ENCODE peak calls at places on chromosomes 3 and 15, in six cellular contexts. Q is non-pigmented ciliary epithelial cell; P is NCI-H1048; H is vagina; C is coronary artery; G is activated T-helper 1 cell treated with anti-CD3 and anti-CD28 coated beads, Interleukin-12 subunit alpha, Interleukin-12 subunit beta, Interleukin-2, Interleukin-4 antibody, amounts not matched to agents 30 ng/mL and 10 ng/mL and 1 ng/mL, durations not matched to agents 14 hours and 24 hours and 36 hours. W is an unnamed sample.

GRCh38 chr3:49470714-49471420 is 800 bp downstream of the DAG1 start:
- DNase-seq in Q (no peak), P (no peak), H (no peak), C (no peak), G (no peak), W (no peak)

GRCh38 chr3:103002447-103002846 is 567.6 kb downstream of the ZPLD1 start:
- DNase-seq in Q (no peak), P (no peak), H (no peak), C (no peak), G (no peak), W (no peak)

GRCh38 chr3:168077091-168077490 is 18.6 kb downstream of the GOLIM4 start:
- DNase-seq in Q (no peak), P (no peak), H (no peak), C (no peak), G (no peak), W (no peak)

GRCh38 chr3:86969500-86970189 is 21.3 kb downstream of the VGLL3 start:
- DNase-seq in Q (no peak), P (no peak), H (no peak), C (no peak), G (peak; percentile 9), W (no peak)

GRCh38 chr3:149738891-149739290 is 13.4 kb downstream of the COMMD2 start:
- DNase-seq in Q (no peak), P (no peak), H (no peak), C (no peak), G (no peak), W (no peak)

GRCh38 chr3:39381432-39381831 is 1.7 kb upstream of the SLC25A38 start:
- DNase-seq in Q (no peak), P (no peak), H (no peak), C (no peak), G (no peak), W (no peak)

GRCh38 chr3:101935081-101935480 is 85.8 kb downstream of the NFKBIZ start:
- DNase-seq in Q (no peak), P (no peak), H (no peak), C (no peak), G (no peak), W (no peak)

GRCh38 chr15:81161851-81162250 is 27.8 kb downstream of the CFAP161 start:
- DNase-seq in Q (no peak), P (no peak), H (no peak), C (no peak), G (no peak), W (no peak)

GRCh38 chr15:50182233-50183013 is 427 bp downstream of the SLC27A2 start:
- DNase-seq in Q (no peak), P (no peak), H (no peak), C (no peak), G (peak; percentile 53), W (no peak)

GRCh38 chr15:88605507-88606436 is 15.4 kb upstream of the AEN start:
- DNase-seq in Q (no peak), P (no peak), H (no peak), C (no peak), G (no peak), W (peak; percentile 78)

GRCh38 chr3:59751606-59752005 is 701.8 kb upstream of the CFAP20DC start:
- DNase-seq in Q (no peak), P (no peak), H (no peak), C (no peak), G (no peak), W (no peak)

GRCh38 chr3:194537732-194538247 is 51.0 kb upstream of the ATP13A3 start:
- DNase-seq in Q (peak; percentile 61), P (no peak), H (no peak), C (no peak), G (no peak), W (no peak)

GRCh38 chr3:16801698-16802097 is 83.1 kb upstream of the PLCL2 start:
- DNase-seq in Q (peak; percentile 23), P (no peak), H (no peak), C (no peak), G (no peak), W (peak; percentile 62)

GRCh38 chr3:64238971-64239667 is 13.9 kb upstream of the PRICKLE2 start:
- DNase-seq in Q (peak; percentile 80), P (no peak), H (peak; percentile 87), C (peak; percentile 79), G (no peak), W (peak; percentile 23)

GRCh38 chr15:38412466-38412865 is 41.5 kb upstream of the FAM98B start:
- DNase-seq in Q (no peak), P (no peak), H (no peak), C (no peak), G (no peak), W (no peak)

GRCh38 chr15:89845305-89845893 is 30.7 kb upstream of the ANPEP start:
- DNase-seq in Q (peak; percentile 83), P (no peak), H (no peak), C (no peak), G (no peak), W (no peak)